ENCODE peak calls at places on chromosomes 1 and 21, in four cellular contexts. D is skeletal muscle cell, L is NCI-H510A treated with DMSO at 0.1 percent for 48 hours, F is K562. G is an unnamed sample.

GRCh38 chr1:32874860-32875793 is 4.4 kb upstream of the FNDC5 start:
- DNase-seq in D (no peak), L (no peak), F (no peak), G (no peak)

GRCh38 chr1:50084389-50084788 is 24.3 kb upstream of the ELAVL4 start:
- DNase-seq in D (no peak), L (no peak), F (no peak), G (no peak)

GRCh38 chr1:69919922-69920273 is 285.5 kb downstream of the LRRC40 start:
- DNase-seq in D (no peak), L (no peak), F (no peak), G (no peak)

GRCh38 chr1:113459279-113459678 is 69.0 kb downstream of the MAGI3 start:
- DNase-seq in D (peak; percentile 33), L (no peak), F (no peak), G (no peak)

GRCh38 chr1:225780609-225781008 is 3.0 kb downstream of the SRP9 start:
- DNase-seq in D (no peak), L (no peak), F (no peak), G (no peak)

GRCh38 chr1:2376931-2377672 is 14.3 kb downstream of the MORN1 start:
- DNase-seq in D (no peak), L (no peak), F (no peak), G (no peak)

GRCh38 chr1:63704443-63704842 is 69.4 kb upstream of the ROR1 start:
- DNase-seq in D (no peak), L (no peak), F (no peak), G (no peak)

GRCh38 chr1:88579598-88579997 is 104.5 kb upstream of the PKN2 start:
- DNase-seq in D (no peak), L (no peak), F (no peak), G (no peak)

GRCh38 chr1:172172267-172172880 is 248.1 kb upstream of the C1orf105 start:
- DNase-seq in D (no peak), L (no peak), F (no peak), G (no peak)

GRCh38 chr1:245216356-245217110 is 61.7 kb downstream of the KIF26B start:
- DNase-seq in D (no peak), L (no peak), F (no peak), G (no peak)

GRCh38 chr1:1665815-1666251 is 7.0 kb upstream of the CDK11B start:
- DNase-seq in D (no peak), L (peak; percentile 24), F (peak; percentile 51), G (peak; percentile 40)

GRCh38 chr1:54407957-54408700 is 1.9 kb upstream of the SSBP3 start:
- DNase-seq in D (peak; percentile 64), L (no peak), F (peak; percentile 54), G (no peak)

GRCh38 chr1:150808134-150808533 is at the start of gene CTSK:
- DNase-seq in D (no peak), L (no peak), F (no peak), G (no peak)

GRCh38 chr1:29379438-29380073 is 143.2 kb downstream of the PTPRU start:
- DNase-seq in D (peak; percentile 45), L (no peak), F (peak; percentile 60), G (no peak)

GRCh38 chr21:34589511-34590282 is 25.2 kb downstream of the RCAN1 start:
- DNase-seq in D (no peak), L (peak; percentile 28), F (no peak), G (no peak)

GRCh38 chr1:240611619-240612490 is at the start of gene GREM2:
- DNase-seq in D (peak; percentile 91), L (peak; percentile 25), F (no peak), G (peak; percentile 30)

GRCh38 chr1:87325982-87326738 is 2.5 kb upstream of the LMO4 start:
- DNase-seq in D (no peak), L (peak; percentile 97), F (peak; percentile 45), G (peak; percentile 20)

GRCh38 chr1:152774875-152775274 is at the start of gene LCE1F:
- DNase-seq in D (no peak), L (no peak), F (no peak), G (no peak)

GRCh38 chr1:44283524-44284173 is 70.4 kb downstream of the DMAP1 start:
- DNase-seq in D (no peak), L (peak; percentile 100), F (no peak), G (no peak)

GRCh38 chr1:24536391-24536840 is 19.5 kb upstream of the NCMAP start:
- DNase-seq in D (peak; percentile 22), L (peak; percentile 72), F (no peak), G (peak; percentile 73)

GRCh38 chr21:32844653-32845443 is 73.3 kb upstream of the PAXBP1 start:
- DNase-seq in D (peak; percentile 53), L (peak; percentile 12), F (no peak), G (no peak)

GRCh38 chr1:53600001-53600400 is 139.0 kb downstream of the GLIS1 start:
- DNase-seq in D (no peak), L (no peak), F (no peak), G (no peak)

GRCh38 chr1:8516793-8517556 is 199.1 kb downstream of the SLC45A1 start:
- DNase-seq in D (no peak), L (peak; percentile 86), F (no peak), G (no peak)

GRCh38 chr1:234603221-234604204 is 6.5 kb downstream of the IRF2BP2 start:
- DNase-seq in D (no peak), L (peak; percentile 90), F (no peak), G (no peak)

GRCh38 chr1:8267307-8267706 is 50.6 kb upstream of the SLC45A1 start:
- DNase-seq in D (no peak), L (no peak), F (no peak), G (no peak)

GRCh38 chr1:15067148-15067547 is 86.4 kb upstream of the TMEM51 start:
- DNase-seq in D (no peak), L (no peak), F (no peak), G (no peak)

GRCh38 chr1:237913345-237913744 is 22.6 kb upstream of the ZP4 start:
- DNase-seq in D (no peak), L (no peak), F (no peak), G (no peak)

GRCh38 chr1:70264875-70265274 is 43.7 kb downstream of the SRSF11 start:
- DNase-seq in D (no peak), L (no peak), F (no peak), G (no peak)

GRCh38 chr1:108845991-108846390 is 10.9 kb downstream of the AKNAD1 start:
- DNase-seq in D (no peak), L (no peak), F (no peak), G (no peak)

GRCh38 chr1:55131801-55132200 is 83.4 kb downstream of the USP24 start:
- DNase-seq in D (peak; percentile 41), L (no peak), F (no peak), G (no peak)

GRCh38 chr1:32470991-32471694 is 6.3 kb downstream of the ZBTB8B start:
- DNase-seq in D (no peak), L (no peak), F (peak; percentile 69), G (no peak)

GRCh38 chr1:195663549-195664280 is 944.5 kb downstream of the KCNT2 start:
- DNase-seq in D (peak; percentile 84), L (no peak), F (no peak), G (no peak)

GRCh38 chr1:230507671-230508407 is 81.7 kb upstream of the PGBD5 start:
- DNase-seq in D (no peak), L (no peak), F (no peak), G (no peak)

GRCh38 chr1:162381383-162381782 is at the start of gene C1orf226:
- DNase-seq in D (no peak), L (no peak), F (no peak), G (no peak)

GRCh38 chr1:89708727-89709375 is 75.9 kb downstream of the LRRC8C start:
- DNase-seq in D (no peak), L (no peak), F (no peak), G (no peak)

GRCh38 chr1:39142394-39143060 is 62.0 kb upstream of the MACF1 start:
- DNase-seq in D (no peak), L (peak; percentile 100), F (no peak), G (no peak)